ENCODE peak calls at places on chromosomes 12 and 14, in four cellular contexts. T is activated T-helper 1 cell treated with anti-CD3 and anti-CD28 coated beads, Interleukin-2, amount 50 U/mL, for 16 hours; Y is fibroblast of lung; F is activated B cell treated with CpG ODN at 0.5 μM for 24 hours. H is an unnamed sample.

GRCh38 chr14:100911665-100912316 is 8.3 kb upstream of the RTL1 start:
- DNase-seq in F (no peak), Y (no peak), T (no peak), H (no peak)

GRCh38 chr12:122141911-122142725 is 31.9 kb downstream of the IL31 start:
- DNase-seq in T (no peak), Y (no peak), F (no peak), H (no peak)

GRCh38 chr14:49497725-49498348 is 88.3 kb downstream of the RPS29 start:
- DNase-seq in F (no peak), Y (peak; percentile 63), T (no peak), H (peak; percentile 88)

GRCh38 chr12:6905414-6906040 is 905 bp downstream of the LRRC23 start:
- DNase-seq in T (no peak), F (no peak), Y (no peak), H (no peak)

GRCh38 chr12:12722351-12723146 is 5.4 kb downstream of the CDKN1B start:
- DNase-seq in F (no peak), T (no peak), Y (peak; percentile 64), H (no peak)

GRCh38 chr12:5587701-5588100 is 155.8 kb downstream of the NTF3 start:
- DNase-seq in T (no peak), F (no peak), Y (no peak), H (no peak)

GRCh38 chr12:132429122-132429931 is 60.6 kb upstream of the FBRSL1 start:
- DNase-seq in T (no peak), F (no peak), Y (no peak), H (peak; percentile 4)

GRCh38 chr12:98653866-98654493 is 8.9 kb downstream of the APAF1 start:
- DNase-seq in Y (peak; percentile 49), T (no peak), F (no peak), H (peak; percentile 14)

GRCh38 chr12:116628989-116629388 is 69.8 kb downstream of the MAP1LC3B2 start:
- DNase-seq in Y (no peak), F (no peak), T (no peak), H (no peak)

GRCh38 chr12:100461330-100461973 is 12.2 kb upstream of the NR1H4 start:
- DNase-seq in F (no peak), Y (no peak), T (no peak), H (no peak)

GRCh38 chr14:101882141-101882935 is 82.0 kb upstream of the DYNC1H1 start:
- DNase-seq in Y (no peak), T (no peak), F (no peak), H (no peak)